ENCODE peak calls at places on chromosomes 3 and 15, in four cellular contexts. Q is psoas muscle, N is cardiac fibroblast, W is fibroblast of villous mesenchyme. L is an unnamed sample.

GRCh38 chr3:97954193-97954827 is 17.9 kb downstream of the RIOX2 start:
- DNase-seq in N (no peak), Q (no peak), W (no peak), L (no peak)

GRCh38 chr3:19547665-19548464 is 386.2 kb downstream of the EFHB start:
- DNase-seq in Q (no peak), N (no peak), W (no peak), L (peak)

GRCh38 chr3:73624363-73625123 is at the start of gene PDZRN3:
- DNase-seq in N (peak), Q (peak), W (peak), L (no peak)

GRCh38 chr3:41137686-41138111 is 61.6 kb upstream of the CTNNB1 start:
- DNase-seq in N (no peak), Q (no peak), W (no peak), L (no peak)

GRCh38 chr3:98657429-98657828 is 64.0 kb upstream of the CPOX start:
- DNase-seq in Q (no peak), N (no peak), W (no peak), L (no peak)

GRCh38 chr3:12287727-12288465 is 974 bp upstream of the PPARG start:
- DNase-seq in Q (peak), W (peak), N (peak), L (no peak)

GRCh38 chr3:34053631-34054030 is 255.2 kb downstream of the PDCD6IP start:
- DNase-seq in N (peak), W (peak), Q (no peak), L (no peak)

GRCh38 chr3:160076519-160076918 is 87.9 kb downstream of the IL12A start:
- DNase-seq in N (no peak), Q (no peak), W (no peak), L (no peak)

GRCh38 chr3:164897335-164897734 is 181.0 kb downstream of the SI start:
- DNase-seq in W (no peak), Q (no peak), N (no peak), L (no peak)

GRCh38 chr3:105062853-105063252 is 303.9 kb upstream of the ALCAM start:
- DNase-seq in N (no peak), Q (no peak), W (no peak), L (no peak)

GRCh38 chr3:81958967-81959625 is 197.7 kb upstream of the GBE1 start:
- DNase-seq in W (peak), Q (no peak), N (peak), L (peak)

GRCh38 chr3:77102916-77103769 is 63.2 kb downstream of the ROBO2 start:
- DNase-seq in W (no peak), Q (no peak), N (no peak), L (no peak)

GRCh38 chr3:157520485-157521184 is 17.4 kb upstream of the VEPH1 start:
- DNase-seq in Q (no peak), W (no peak), N (peak), L (no peak)

GRCh38 chr15:58498821-58499580 is 67.2 kb downstream of the LIPC start:
- DNase-seq in W (peak), Q (no peak), N (peak), L (no peak)

GRCh38 chr3:155078959-155079794 is 942 bp upstream of the MME start:
- DNase-seq in W (peak), Q (no peak), N (peak), L (no peak)

GRCh38 chr15:45747426-45747825 is 112.6 kb downstream of the SQOR start:
- DNase-seq in N (no peak), W (no peak), Q (no peak), L (no peak)

GRCh38 chr3:169968224-169968623 is 1.6 kb downstream of the SEC62 start:
- DNase-seq in Q (no peak), N (no peak), W (no peak), L (no peak)

GRCh38 chr3:187125319-187126031 is 13.8 kb downstream of the RPL39L start:
- DNase-seq in N (no peak), W (no peak), Q (no peak), L (no peak)

GRCh38 chr15:83014205-83014653 is 2.8 kb upstream of the C15orf40 start:
- DNase-seq in Q (no peak), N (no peak), W (no peak), L (no peak)

GRCh38 chr3:103295974-103296570 is 861.3 kb downstream of the ZPLD1 start:
- DNase-seq in Q (no peak), W (no peak), N (peak), L (peak)

GRCh38 chr3:46200211-46200610 is 7.9 kb downstream of the CCR1 start:
- DNase-seq in Q (no peak), W (no peak), N (no peak), L (no peak)

GRCh38 chr15:45429974-45430792 is 51.8 kb upstream of the GATM start:
- DNase-seq in N (peak), W (peak), Q (peak), L (no peak)

GRCh38 chr3:126473292-126474168 is 2.2 kb downstream of the ZXDC start:
- DNase-seq in Q (no peak), W (no peak), N (no peak), L (no peak)

GRCh38 chr3:155407971-155408370 is 114.5 kb upstream of the STRIT1 start:
- DNase-seq in N (no peak), W (no peak), Q (no peak), L (no peak)

GRCh38 chr3:197748597-197749314 is 927 bp upstream of the FYTTD1 start:
- DNase-seq in W (peak), N (no peak), Q (no peak), L (no peak)

GRCh38 chr15:59532770-59533379 is 78.7 kb upstream of the GCNT3 start:
- DNase-seq in N (peak), Q (no peak), W (peak), L (peak)

GRCh38 chr3:189233225-189233858 is 61.6 kb downstream of the TPRG1 start:
- DNase-seq in W (peak), Q (peak), N (peak), L (peak)

GRCh38 chr3:29486087-29486486 is 205.2 kb downstream of the RBMS3 start:
- DNase-seq in Q (no peak), N (peak), W (peak), L (peak)

GRCh38 chr3:111534701-111535100 is 7.3 kb upstream of the CD96 start:
- DNase-seq in Q (no peak), N (peak), W (peak), L (no peak)

GRCh38 chr3:59374812-59375211 is 325.0 kb upstream of the CFAP20DC start:
- DNase-seq in Q (no peak), N (no peak), W (no peak), L (no peak)

GRCh38 chr3:64038252-64038651 is 15.0 kb upstream of the PSMD6 start:
- DNase-seq in W (no peak), N (no peak), Q (no peak), L (no peak)

GRCh38 chr3:61685755-61686154 is 124.4 kb downstream of the PTPRG start:
- DNase-seq in W (no peak), N (no peak), Q (no peak), L (no peak)

GRCh38 chr15:39783244-39783820 is 691 bp upstream of the FSIP1 start:
- DNase-seq in Q (no peak), N (no peak), W (peak), L (no peak)

GRCh38 chr3:117128876-117129275 is 419.3 kb downstream of the TUSC7 start:
- DNase-seq in N (no peak), Q (no peak), W (no peak), L (no peak)

GRCh38 chr3:156151824-156152428 is 31.5 kb downstream of the KCNAB1 start:
- DNase-seq in Q (peak), N (peak), W (peak), L (peak)

GRCh38 chr15:99514306-99514705 is 51.5 kb upstream of the MEF2A start:
- DNase-seq in W (no peak), Q (no peak), N (no peak), L (no peak)

GRCh38 chr3:71163216-71163918 is 420.2 kb downstream of the FOXP1 start:
- DNase-seq in W (no peak), Q (no peak), N (peak), L (peak)

DNA sequence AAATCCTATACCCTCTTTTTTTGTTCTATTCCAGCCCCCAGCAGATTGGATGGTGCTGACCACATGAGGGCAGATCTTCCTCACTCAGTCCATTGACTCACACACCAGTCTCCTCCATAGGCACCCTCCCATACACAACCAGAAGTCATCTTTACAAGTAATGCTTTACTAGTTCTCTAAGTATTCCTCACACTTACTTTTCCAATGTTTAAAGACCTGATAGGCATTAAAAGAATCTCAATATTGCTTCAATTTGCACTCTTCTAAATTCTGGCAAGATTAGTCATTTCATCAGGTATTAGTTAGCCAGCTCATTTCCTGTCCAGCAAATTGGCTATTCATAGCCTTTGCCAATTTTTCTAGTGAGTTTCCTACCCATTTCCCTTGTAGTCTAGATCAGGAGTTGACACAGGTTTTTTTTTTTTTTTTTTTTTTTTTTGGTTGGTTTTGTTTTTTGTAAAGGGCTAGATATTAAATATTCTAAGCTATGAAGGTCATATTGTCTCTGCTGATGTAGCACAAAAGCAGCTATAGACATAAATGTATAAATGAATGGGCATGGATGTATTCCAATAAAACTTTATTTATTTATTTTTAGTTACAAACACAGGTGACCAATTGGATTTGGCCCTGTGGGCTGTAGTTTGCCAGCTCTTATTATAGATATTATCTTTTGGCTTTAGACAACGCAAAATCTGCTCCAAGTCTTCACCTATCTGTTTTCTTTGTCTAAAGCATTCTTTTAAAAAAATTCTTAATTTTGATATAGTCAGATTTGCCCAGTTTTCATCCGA is 76.1 kb downstream of the ABHD5 start:
- DNase-seq in N (peak), Q (no peak), W (no peak), L (peak)
- TF ChIP-seq CTCF in N (peak), Q (no peak), W (no peak), L (no peak)

DNA sequence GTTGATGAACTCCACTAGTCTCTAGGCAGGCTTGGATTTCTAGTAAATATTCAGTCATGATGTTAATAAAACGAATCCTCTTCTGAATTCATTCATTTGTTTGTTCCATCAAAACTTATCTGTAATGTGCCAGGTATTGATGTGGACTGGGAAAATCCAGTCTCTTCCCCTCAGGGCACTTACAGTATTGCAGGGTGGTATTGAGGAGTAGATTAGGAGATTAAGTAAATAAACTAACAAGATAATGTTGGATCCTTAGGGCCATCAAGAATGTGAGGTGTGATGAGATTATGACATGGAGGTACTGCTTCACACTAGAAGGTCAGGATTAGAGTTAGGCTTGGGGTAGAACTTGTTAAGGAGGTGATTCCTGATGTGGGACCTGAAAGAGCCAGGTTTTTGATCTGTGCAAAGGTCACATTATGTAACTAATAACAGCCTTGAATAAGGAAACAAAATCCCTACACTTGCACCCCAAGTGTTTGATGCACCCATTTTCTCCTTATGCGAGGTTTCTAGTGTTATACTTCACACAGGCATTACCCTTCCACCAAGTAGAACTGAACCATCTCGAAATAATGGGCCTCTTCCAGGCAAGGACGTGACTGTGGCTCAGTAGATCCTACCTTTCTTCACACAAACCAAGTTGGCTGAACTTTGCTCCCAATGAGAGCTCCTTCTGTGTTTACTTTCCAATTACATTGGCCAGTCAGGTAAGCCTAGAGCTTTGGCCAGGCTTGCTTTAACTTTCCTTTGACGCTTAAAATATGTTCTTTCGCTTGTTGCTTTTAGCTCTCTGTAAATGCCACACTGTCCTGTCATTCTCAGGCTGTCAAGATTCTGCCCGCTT is 16.7 kb downstream of the MCTP2 start:
- DNase-seq in W (no peak), N (no peak), Q (no peak), L (no peak)
- H3K4me3 ChIP-seq in W (no peak), N (no peak), Q (no peak), L (peak)

GRCh38 chr3:127747751-127748521 is 74.4 kb downstream of the MGLL start:
- DNase-seq in W (peak), N (peak), Q (peak), L (peak)
- TF ChIP-seq CTCF in W (no peak), N (peak), Q (no peak), L (no peak)

GRCh38 chr15:74202461-74203401 is at the start of gene STRA6:
- DNase-seq in Q (no peak), W (peak), N (peak), L (no peak)
- H3K4me3 ChIP-seq in Q (no peak), W (peak), N (no peak), L (no peak)

DNA sequence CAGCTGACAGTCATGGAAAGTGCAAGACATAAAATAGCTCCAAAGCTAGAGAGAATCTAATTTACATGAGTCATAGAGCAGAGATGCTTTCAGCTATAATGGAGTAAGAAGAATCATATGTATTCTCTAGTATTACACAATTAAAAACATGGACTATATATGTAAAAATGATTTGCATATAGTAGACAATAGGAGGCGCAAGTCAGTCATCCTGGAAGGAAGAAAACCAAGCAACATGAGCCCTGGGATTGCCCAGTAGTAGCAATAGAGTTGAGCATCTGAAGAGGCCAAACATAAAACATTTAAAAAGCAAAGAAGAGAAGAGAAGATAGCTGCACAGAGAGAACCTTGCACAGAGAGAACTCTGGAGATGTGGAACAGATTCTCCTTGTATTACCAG is 455.0 kb downstream of the EPHA3 start:
- DNase-seq in Q (no peak), N (no peak), W (no peak), L (no peak)
- TF ChIP-seq CTCF in Q (no peak), N (peak), W (no peak), L (peak)

DNA sequence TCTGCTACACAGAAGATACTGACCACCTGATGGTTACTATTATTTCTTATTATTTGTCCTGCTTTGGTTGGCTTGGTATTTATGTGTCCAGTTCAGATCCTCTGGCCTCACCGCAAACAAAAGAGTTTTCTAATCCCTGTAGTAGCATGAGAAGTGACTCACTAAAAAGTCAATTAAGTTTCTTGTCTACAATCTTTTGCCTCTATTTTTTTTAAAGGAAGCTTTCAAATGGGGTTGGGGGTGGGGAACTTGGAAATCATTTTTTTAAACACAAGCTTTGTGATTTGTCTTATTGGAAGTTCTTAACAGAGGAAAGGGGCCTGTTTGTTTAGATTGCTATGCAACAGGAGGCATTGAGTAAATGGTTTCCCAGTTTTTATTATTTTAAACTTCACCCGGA is 156.4 kb upstream of the TSC22D2 start:
- DNase-seq in Q (no peak), N (peak), W (no peak), L (no peak)
- H3K4me3 ChIP-seq in Q (no peak), N (no peak), W (no peak), L (no peak)

DNA sequence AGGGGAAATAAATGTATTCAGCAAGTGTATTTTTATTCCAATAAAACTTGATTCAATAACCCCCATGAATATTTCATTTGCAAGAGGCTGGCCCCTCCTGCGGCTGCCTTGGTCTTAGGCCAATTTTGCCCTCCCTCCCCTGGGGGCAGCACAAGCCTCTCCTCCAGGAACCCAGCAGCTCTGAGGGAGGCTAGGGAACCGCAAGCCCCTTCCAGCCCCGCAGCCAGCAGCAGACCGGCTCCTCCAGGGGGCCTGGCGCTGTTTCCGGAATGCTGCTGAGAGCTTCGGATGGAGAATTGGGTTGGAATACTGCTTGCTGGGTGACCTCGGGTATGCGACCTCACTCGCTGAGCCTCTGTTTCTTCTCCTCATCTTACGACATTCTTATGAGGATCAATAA is 150.1 kb downstream of the RAB11A start:
- DNase-seq in Q (no peak), W (no peak), N (no peak), L (no peak)
- TF ChIP-seq CTCF in Q (no peak), W (no peak), N (no peak), L (no peak)

L was measured in LNCaP clone FGC.